ENCODE peak calls at places on chromosome 22, in four cellular contexts. J is CD4-positive, alpha-beta T cell; F is cardiac muscle cell; B is PC-3. W is an unnamed sample.

GRCh38 chr22:23715811-23716355 is 25.1 kb downstream of the RGL4 start:
- DNase-seq in F (no peak), J (no peak), B (no peak), W (no peak)

GRCh38 chr22:50717709-50718351 is 20.2 kb upstream of the ACR start:
- DNase-seq in F (no peak), J (no peak), B (no peak), W (no peak)

GRCh38 chr22:50178871-50179869 is 6.5 kb upstream of the TRABD start:
- DNase-seq in B (no peak), J (no peak), F (no peak), W (no peak)

GRCh38 chr22:32874330-32874729 is 72.8 kb downstream of the TIMP3 start:
- DNase-seq in J (no peak), B (no peak), F (no peak), W (no peak)

GRCh38 chr22:20781272-20781990 is 7.5 kb downstream of the SERPIND1 start:
- DNase-seq in F (no peak), B (peak; percentile 63), J (no peak), W (no peak)

GRCh38 chr22:19377565-19378361 is 53.8 kb downstream of the HIRA start:
- DNase-seq in B (no peak), J (no peak), F (no peak), W (no peak)

GRCh38 chr22:49523374-49524008 is 304.2 kb downstream of the BRD1 start:
- DNase-seq in F (no peak), J (no peak), B (no peak), W (no peak)

GRCh38 chr22:38699784-38700183 is 959 bp downstream of the JOSD1 start:
- DNase-seq in B (peak; percentile 27), J (no peak), F (no peak), W (no peak)

GRCh38 chr22:44200855-44201550 is 20.3 kb downstream of the PARVG start:
- DNase-seq in F (no peak), J (no peak), B (no peak), W (no peak)

GRCh38 chr22:44270556-44270880 is 42.2 kb downstream of the SHISAL1 start:
- DNase-seq in J (no peak), B (no peak), F (no peak), W (no peak)

GRCh38 chr22:44888491-44888941 is 121.3 kb downstream of the PHF21B start:
- DNase-seq in J (no peak), B (no peak), F (no peak), W (no peak)

GRCh38 chr22:50729391-50730012 is 8.5 kb upstream of the ACR start:
- DNase-seq in B (no peak), J (no peak), F (no peak), W (no peak)

GRCh38 chr22:44947029-44947428 is 62.8 kb downstream of the PHF21B start:
- DNase-seq in J (no peak), B (no peak), F (no peak), W (no peak)

GRCh38 chr22:25478573-25478972 is 85.9 kb upstream of the GRK3 start:
- DNase-seq in B (no peak), J (no peak), F (no peak), W (no peak)

GRCh38 chr22:33271390-33272161 is 213.4 kb upstream of the SYN3 start:
- DNase-seq in F (no peak), J (no peak), B (no peak), W (no peak)

GRCh38 chr22:41445171-41446056 is 1.2 kb downstream of the TOB2 start:
- DNase-seq in B (peak; percentile 43), J (peak; percentile 5), F (peak; percentile 29), W (no peak)

GRCh38 chr22:45896153-45896951 is 80.6 kb downstream of the WNT7B start:
- DNase-seq in F (no peak), B (peak; percentile 85), J (no peak), W (no peak)

GRCh38 chr22:46726066-46726985 is 11.7 kb downstream of the CERK start:
- DNase-seq in B (no peak), J (no peak), F (no peak), W (no peak)

GRCh38 chr22:40345271-40345670 is 1.0 kb upstream of the ADSL start:
- DNase-seq in B (peak; percentile 54), J (peak; percentile 33), F (no peak), W (no peak)

GRCh38 chr22:49740242-49740641 is 87.4 kb downstream of the BRD1 start:
- DNase-seq in B (no peak), F (no peak), J (no peak), W (no peak)

GRCh38 chr22:18976197-18976751 is 40.2 kb upstream of the PRODH start:
- DNase-seq in B (no peak), J (no peak), F (no peak), W (no peak)

GRCh38 chr22:38873469-38874411 is 1.7 kb upstream of the CBX6 start:
- DNase-seq in F (no peak), J (peak; percentile 56), B (peak; percentile 67), W (no peak)

GRCh38 chr22:44823396-44823795 is 71.0 kb downstream of the ARHGAP8 start:
- DNase-seq in J (no peak), B (no peak), F (no peak), W (no peak)

GRCh38 chr22:20672082-20672424 is 101.9 kb upstream of the SERPIND1 start:
- DNase-seq in B (no peak), J (no peak), F (no peak), W (no peak)

GRCh38 chr22:32684822-32685187 is 116.7 kb upstream of the TIMP3 start:
- DNase-seq in B (no peak), J (no peak), F (no peak), W (no peak)

GRCh38 chr22:36191106-36191836 is 10.3 kb downstream of the APOL4 start:
- DNase-seq in B (no peak), J (no peak), F (no peak), W (no peak)

GRCh38 chr22:46942816-46943783 is 180.7 kb downstream of the TBC1D22A start:
- DNase-seq in J (no peak), F (no peak), B (no peak), W (no peak)

GRCh38 chr22:40805239-40805638 is 13.9 kb downstream of the SLC25A17 start:
- DNase-seq in F (no peak), B (no peak), J (no peak), W (no peak)

GRCh38 chr22:46107753-46108563 is 42.4 kb upstream of the PPARA start:
- DNase-seq in B (no peak), F (no peak), J (no peak), W (no peak)

GRCh38 chr22:24894220-24894975 is 52.1 kb downstream of the LHFPL7 start:
- DNase-seq in F (peak; percentile 17), J (no peak), B (peak; percentile 95), W (no peak)

GRCh38 chr22:29336751-29337490 is 21.4 kb upstream of the RASL10A start:
- DNase-seq in J (no peak), B (no peak), F (no peak), W (no peak)

GRCh38 chr22:39144101-39144815 is 8.2 kb downstream of the CBX7 start:
- DNase-seq in F (no peak), J (peak; percentile 44), B (peak; percentile 17), W (no peak)

GRCh38 chr22:44172370-44173108 is 8.2 kb upstream of the PARVG start:
- DNase-seq in F (no peak), B (no peak), J (no peak), W (no peak)

GRCh38 chr22:19884161-19884953 is 29.7 kb upstream of the GNB1L start:
- DNase-seq in F (no peak), J (no peak), B (no peak), W (no peak)

GRCh38 chr22:30649430-30650007 is 13.9 kb downstream of the SLC35E4 start:
- DNase-seq in F (no peak), B (peak; percentile 90), J (peak; percentile 60), W (peak; percentile 30)
- TF ChIP-seq CTCF in F (no peak), B (peak; percentile 34), J (no peak), W (no peak)

GRCh38 chr22:26800858-26801257 is 143.5 kb downstream of the MIAT start:
- DNase-seq in B (no peak), J (no peak), F (peak; percentile 47), W (no peak)

GRCh38 chr22:26796785-26797184 is 139.4 kb downstream of the MIAT start:
- DNase-seq in B (no peak), F (no peak), J (no peak), W (no peak)

GRCh38 chr22:26801449-26801848 is 144.1 kb downstream of the MIAT start:
- DNase-seq in B (no peak), F (no peak), J (no peak), W (no peak)

GRCh38 chr22:26798433-26799065 is 141.2 kb downstream of the MIAT start:
- DNase-seq in B (no peak), J (no peak), F (no peak), W (no peak)

GRCh38 chr22:26797910-26798309 is 140.5 kb downstream of the MIAT start:
- DNase-seq in F (no peak), B (no peak), J (no peak), W (no peak)
- TF ChIP-seq CTCF in F (no peak), B (no peak), J (no peak), W (no peak)

DNA sequence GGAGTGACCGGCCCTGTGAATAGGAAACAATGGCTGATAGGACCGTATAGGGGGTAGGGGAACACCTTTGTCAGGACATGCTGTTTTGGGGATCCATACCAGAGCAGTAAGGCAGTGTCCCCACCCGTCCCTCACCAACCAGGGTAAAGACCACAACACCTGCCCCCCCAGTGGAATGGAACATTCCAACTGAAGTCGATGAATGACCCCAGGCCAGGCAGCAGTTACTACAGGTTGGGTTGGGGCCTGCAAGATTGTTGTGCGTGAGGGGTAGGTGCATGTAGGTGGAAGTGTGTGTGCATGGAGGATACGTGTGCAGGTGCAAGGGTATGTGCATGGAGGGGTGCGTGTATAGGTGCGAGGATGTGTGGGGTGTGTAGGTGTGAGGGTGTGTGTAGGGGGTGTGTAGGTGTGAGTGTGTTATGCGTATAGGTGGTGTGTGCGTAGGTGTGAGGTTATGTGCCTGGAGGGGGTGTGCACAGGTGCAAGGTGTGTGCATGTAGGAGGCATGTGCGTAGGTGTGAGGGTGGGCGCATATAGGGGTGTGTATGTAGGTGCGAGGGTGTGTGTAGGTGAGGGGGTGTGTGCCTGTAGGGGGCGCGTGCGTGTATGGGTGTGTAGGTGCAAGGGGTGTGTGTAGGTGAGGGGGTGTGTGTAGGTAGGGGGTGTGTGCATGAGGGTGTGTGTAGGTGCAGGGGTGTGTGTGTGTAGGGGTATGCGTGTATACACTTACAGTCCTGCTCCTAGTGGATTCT is 32.9 kb downstream of the PISD start:
- DNase-seq in J (no peak), B (no peak), F (no peak), W (no peak)
- TF ChIP-seq CTCF in J (no peak), B (peak; percentile 30), F (no peak), W (no peak)

GRCh38 chr22:26890870-26891269 is 233.5 kb downstream of the MIAT start:
- DNase-seq in F (peak; percentile 23), B (peak; percentile 1), J (no peak), W (no peak)
- TF ChIP-seq CTCF in F (no peak), B (no peak), J (no peak), W (no peak)

W was measured in esophagus squamous epithelium.